ENCODE peak calls at places on chromosomes 13 and 19, in four cellular contexts. M is fibroblast of pulmonary artery, G is natural killer cell, E is T-cell. B is an unnamed sample.

GRCh38 chr13:44313674-44314073 is 60.0 kb upstream of the SERP2 start:
- DNase-seq in M (peak; percentile 63), E (no peak), G (no peak), B (peak; percentile 91)

GRCh38 chr13:29861694-29862110 is 11.3 kb upstream of the UBL3 start:
- DNase-seq in E (no peak), M (peak; percentile 20), G (no peak), B (peak; percentile 97)

GRCh38 chr19:13842294-13843103 is 34.4 kb upstream of the NANOS3 start:
- DNase-seq in E (peak; percentile 67), M (peak; percentile 77), G (peak; percentile 82), B (peak; percentile 65)

GRCh38 chr19:29771708-29772415 is 39.9 kb upstream of the CCNE1 start:
- DNase-seq in M (peak; percentile 55), E (peak; percentile 10), G (no peak), B (peak; percentile 37)

GRCh38 chr19:39110263-39110967 is 15.2 kb upstream of the PAK4 start:
- DNase-seq in M (peak; percentile 39), E (peak; percentile 71), G (peak; percentile 66), B (no peak)

GRCh38 chr19:37964109-37964508 is 57.1 kb downstream of the SIPA1L3 start:
- DNase-seq in E (no peak), M (no peak), G (no peak), B (peak; percentile 24)

GRCh38 chr19:33248553-33248953 is 22.9 kb upstream of the SLC7A10 start:
- DNase-seq in E (no peak), G (no peak), M (no peak), B (no peak)

GRCh38 chr19:43555185-43555770 is 20.0 kb downstream of the XRCC1 start:
- DNase-seq in M (peak; percentile 79), E (peak; percentile 86), G (peak; percentile 75), B (peak; percentile 66)

GRCh38 chr19:14562660-14563589 is 8.9 kb downstream of the NDUFB7 start:
- DNase-seq in G (no peak), M (no peak), E (no peak), B (no peak)

GRCh38 chr19:17975032-17975431 is 8.1 kb downstream of the KCNN1 start:
- DNase-seq in G (no peak), E (no peak), M (no peak), B (no peak)

GRCh38 chr13:30763786-30764440 is 28.6 kb downstream of the ALOX5AP start:
- DNase-seq in E (no peak), M (peak; percentile 47), G (no peak), B (peak; percentile 39)

GRCh38 chr13:21033224-21033855 is 28.0 kb downstream of the LATS2 start:
- DNase-seq in G (no peak), E (no peak), M (peak; percentile 47), B (no peak)

GRCh38 chr13:103236213-103236612 is 170.0 kb upstream of the SLC10A2 start:
- DNase-seq in G (no peak), E (no peak), M (peak; percentile 36), B (no peak)

GRCh38 chr19:5035817-5036732 is 67.2 kb downstream of the KDM4B start:
- DNase-seq in G (no peak), E (no peak), M (no peak), B (no peak)

GRCh38 chr13:28805193-28805819 is 14.8 kb upstream of the MTUS2 start:
- DNase-seq in E (no peak), G (no peak), M (peak; percentile 13), B (no peak)

GRCh38 chr19:35533822-35534521 is 716 bp downstream of the GAPDHS start:
- DNase-seq in G (peak; percentile 67), E (peak; percentile 58), M (peak; percentile 25), B (peak; percentile 57)

GRCh38 chr13:78657699-78658629 is 991 bp downstream of the OBI1 start:
- DNase-seq in E (no peak), G (no peak), M (peak; percentile 17), B (peak; percentile 8)

GRCh38 chr19:46393456-46394397 is 19.6 kb downstream of the CCDC8 start:
- DNase-seq in G (no peak), M (no peak), E (no peak), B (no peak)

GRCh38 chr13:75319244-75319643 is 162.7 kb downstream of the TBC1D4 start:
- DNase-seq in E (no peak), M (no peak), G (no peak), B (peak; percentile 63)

GRCh38 chr19:14113762-14114414 is 3.7 kb downstream of the PRKACA start:
- DNase-seq in M (no peak), E (peak; percentile 26), G (peak; percentile 33), B (no peak)